ENCODE peak calls at places on chromosomes 6 and 20, in four cellular contexts. Q, C, P and I are unnamed samples.
A peak's percentile ranks its signal among the peaks of the same experiment; 100 is the strongest.

GRCh38 chr6:125307964-125308615 is 6.3 kb upstream of the HDDC2 start:
- DNase-seq in Q (peak; percentile 8), P (no peak), C (no peak), I (no peak)

GRCh38 chr6:154805288-154805911 is 72.2 kb downstream of the SCAF8 start:
- DNase-seq in P (peak; percentile 58), C (no peak), Q (peak; percentile 54), I (peak; percentile 62)

GRCh38 chr6:168147205-168147738 is 68.3 kb upstream of the FRMD1 start:
- DNase-seq in Q (no peak), C (no peak), P (no peak), I (no peak)

GRCh38 chr20:47464380-47465101 is 37.1 kb upstream of the NCOA3 start:
- DNase-seq in P (no peak), C (no peak), Q (peak; percentile 93), I (peak; percentile 97)

GRCh38 chr6:158770948-158771347 is 48.2 kb downstream of the EZR start:
- DNase-seq in C (no peak), P (no peak), Q (peak; percentile 8), I (no peak)

GRCh38 chr6:30175765-30176164 is 12.4 kb downstream of the TRIM15 start:
- DNase-seq in P (no peak), C (no peak), Q (no peak), I (no peak)

GRCh38 chr20:63100926-63101699 is 94.3 kb upstream of the BHLHE23 start:
- DNase-seq in C (no peak), P (no peak), Q (no peak), I (no peak)

GRCh38 chr6:169161572-169162167 is 92.0 kb downstream of the THBS2 start:
- DNase-seq in Q (no peak), P (no peak), C (no peak), I (no peak)

GRCh38 chr6:36928547-36928918 is 26.0 kb upstream of the PI16 start:
- DNase-seq in C (no peak), P (no peak), Q (no peak), I (no peak)

GRCh38 chr20:9573598-9573997 is 59.2 kb downstream of the LAMP5 start:
- DNase-seq in P (no peak), Q (no peak), C (no peak), I (no peak)

GRCh38 chr6:140480852-140481251 is 1106.4 kb upstream of the CITED2 start:
- DNase-seq in C (no peak), P (peak; percentile 24), Q (no peak), I (no peak)

GRCh38 chr6:160391419-160392116 is 43.4 kb downstream of the SLC22A3 start:
- DNase-seq in C (no peak), P (no peak), Q (peak; percentile 85), I (peak; percentile 94)

GRCh38 chr6:138986578-138986977 is 1.5 kb downstream of the REPS1 start:
- DNase-seq in Q (no peak), P (peak; percentile 42), C (no peak), I (peak; percentile 7)

GRCh38 chr6:21846541-21847451 is 253.2 kb downstream of the SOX4 start:
- DNase-seq in Q (peak; percentile 82), P (peak; percentile 54), C (no peak), I (peak; percentile 99)

GRCh38 chr6:14796974-14797762 is 448.7 kb upstream of the JARID2 start:
- DNase-seq in C (no peak), Q (no peak), P (peak; percentile 47), I (no peak)

GRCh38 chr6:139230421-139230840 is 61.4 kb downstream of the TXLNB start:
- DNase-seq in P (peak; percentile 52), Q (peak; percentile 28), C (no peak), I (peak; percentile 82)

GRCh38 chr20:63517376-63518309 is 2.9 kb upstream of the PPDPF start:
- DNase-seq in C (no peak), P (no peak), Q (no peak), I (peak; percentile 40)

GRCh38 chr20:56762401-56762800 is 133.3 kb downstream of the TFAP2C start:
- DNase-seq in Q (no peak), C (no peak), P (no peak), I (no peak)

GRCh38 chr6:24431045-24431451 is 28.3 kb downstream of the MRS2 start:
- DNase-seq in Q (peak; percentile 61), P (peak; percentile 67), C (no peak), I (peak; percentile 79)

GRCh38 chr20:40714916-40715315 is 25.9 kb upstream of the MAFB start:
- DNase-seq in Q (no peak), C (no peak), P (no peak), I (no peak)

GRCh38 chr6:135299256-135299655 is 118.1 kb downstream of the MYB start:
- DNase-seq in C (no peak), Q (no peak), P (peak; percentile 84), I (no peak)

GRCh38 chr6:134624781-134625180 is 306.9 kb upstream of the SGK1 start:
- DNase-seq in P (no peak), C (no peak), Q (no peak), I (no peak)

GRCh38 chr20:46307139-46307998 is 929 bp downstream of the CDH22 start:
- DNase-seq in Q (peak; percentile 76), C (no peak), P (peak; percentile 81), I (peak; percentile 82)

GRCh38 chr20:8808180-8808535 is 260.7 kb upstream of the PLCB4 start:
- DNase-seq in P (no peak), Q (no peak), C (no peak), I (no peak)

GRCh38 chr20:34570859-34571306 is 12.4 kb downstream of the MAP1LC3A start:
- DNase-seq in C (no peak), P (peak; percentile 83), Q (no peak), I (no peak)

GRCh38 chr6:11798538-11798937 is 19.9 kb upstream of the ADTRP start:
- DNase-seq in P (no peak), C (no peak), Q (no peak), I (no peak)

GRCh38 chr20:53872561-53873248 is 197.7 kb downstream of the BCAS1 start:
- DNase-seq in Q (no peak), P (no peak), C (no peak), I (no peak)

GRCh38 chr6:159557046-159557445 is 136.0 kb downstream of the SOD2 start:
- DNase-seq in P (no peak), C (no peak), Q (no peak), I (no peak)